ENCODE peak calls at places on chromosomes 7 and 10, in seven cellular contexts. I, C, U, K, X, Y and N are unnamed samples.
A peak's percentile ranks its signal among the peaks of the same experiment; 100 is the strongest.

GRCh38 chr7:2688409-2689342 is 674 bp downstream of the AMZ1 start:
- DNase-seq in I (peak; percentile 75), C (peak; percentile 35), U (peak; percentile 66), K (peak; percentile 72), X (no peak), Y (no peak), N (no peak)

GRCh38 chr7:127584648-127585043 is 750 bp downstream of the GCC1 start:
- DNase-seq in I (no peak), C (no peak), U (no peak), K (no peak), X (no peak), Y (no peak), N (no peak)

GRCh38 chr10:19629559-19629958 is 186.7 kb upstream of the PLXDC2 start:
- DNase-seq in I (no peak), C (peak; percentile 50), U (no peak), K (no peak), X (no peak), Y (no peak), N (no peak)

GRCh38 chr7:84450802-84451201 is 256.2 kb upstream of the SEMA3A start:
- DNase-seq in I (no peak), C (no peak), U (no peak), K (no peak), X (no peak), Y (no peak), N (no peak)

GRCh38 chr10:89929282-89930026 is 228.1 kb downstream of the KIF20B start:
- DNase-seq in I (no peak), C (no peak), U (no peak), K (no peak), X (no peak), Y (no peak), N (no peak)

GRCh38 chr7:116698930-116699722 is 27.1 kb downstream of the MET start:
- DNase-seq in I (no peak), C (no peak), U (no peak), K (no peak), X (no peak), Y (no peak), N (no peak)

GRCh38 chr10:77279207-77279606 is 358.4 kb downstream of the KCNMA1 start:
- DNase-seq in I (no peak), C (peak; percentile 76), U (no peak), K (no peak), X (no peak), Y (no peak), N (no peak)

GRCh38 chr7:87628780-87629569 is 777 bp downstream of the RUNDC3B start:
- DNase-seq in I (peak; percentile 69), C (peak; percentile 15), U (peak; percentile 68), K (peak; percentile 74), X (peak; percentile 39), Y (no peak), N (peak; percentile 56)

GRCh38 chr7:17095001-17095574 is 203.4 kb upstream of the AHR start:
- DNase-seq in I (no peak), C (peak; percentile 89), U (no peak), K (no peak), X (no peak), Y (no peak), N (no peak)

GRCh38 chr10:131812736-131813604 is 87.8 kb upstream of the PPP2R2D start:
- DNase-seq in I (no peak), C (no peak), U (no peak), K (peak; percentile 20), X (no peak), Y (no peak), N (no peak)

GRCh38 chr10:70192325-70192966 is 22.1 kb upstream of the SAR1A start:
- DNase-seq in I (no peak), C (no peak), U (no peak), K (no peak), X (no peak), Y (no peak), N (peak; percentile 29)

GRCh38 chr10:7856685-7857084 is 38.4 kb downstream of the TAF3 start:
- DNase-seq in I (no peak), C (peak; percentile 6), U (no peak), K (no peak), X (no peak), Y (no peak), N (no peak)

GRCh38 chr7:27171636-27172387 is 2.3 kb downstream of the HOXA10 start:
- DNase-seq in I (no peak), C (no peak), U (peak; percentile 52), K (no peak), X (no peak), Y (no peak), N (no peak)

GRCh38 chr7:83957333-83957732 is 237.3 kb downstream of the SEMA3A start:
- DNase-seq in I (no peak), C (no peak), U (no peak), K (no peak), X (no peak), Y (no peak), N (no peak)

GRCh38 chr10:35855155-35855947 is 213.3 kb upstream of the FZD8 start:
- DNase-seq in I (no peak), C (no peak), U (no peak), K (no peak), X (no peak), Y (no peak), N (no peak)

GRCh38 chr7:106731637-106732036 is 70.7 kb upstream of the CCDC71L start:
- DNase-seq in I (no peak), C (peak; percentile 35), U (no peak), K (no peak), X (no peak), Y (no peak), N (no peak)

GRCh38 chr7:44101966-44102845 is 1.9 kb upstream of the AEBP1 start:
- DNase-seq in I (no peak), C (peak; percentile 61), U (no peak), K (no peak), X (no peak), Y (no peak), N (no peak)

GRCh38 chr10:31926765-31927596 is 1.6 kb downstream of the ARHGAP12 start:
- DNase-seq in I (no peak), C (no peak), U (no peak), K (peak; percentile 5), X (no peak), Y (no peak), N (no peak)
- H3K27ac ChIP-seq in I (no peak overlapping the region), C (peak overlapping the region; percentile 56), U (no peak overlapping the region), K (peak overlapping the region; percentile 93), X (peak overlapping the region; percentile 98), Y (no peak overlapping the region), N (no peak overlapping the region)

GRCh38 chr7:74194686-74195085 is 15.1 kb upstream of the LAT2 start:
- DNase-seq in I (no peak), C (no peak), U (no peak), K (no peak), X (no peak), Y (no peak), N (no peak)

GRCh38 chr7:74193054-74193453 is 16.8 kb upstream of the LAT2 start:
- DNase-seq in I (no peak), C (no peak), U (no peak), K (no peak), X (no peak), Y (no peak), N (no peak)

GRCh38 chr7:74193913-74194312 is 15.9 kb upstream of the LAT2 start:
- DNase-seq in I (no peak), C (no peak), U (no peak), K (no peak), X (no peak), Y (no peak), N (no peak)

GRCh38 chr7:74199551-74200355 is 10.1 kb upstream of the LAT2 start:
- DNase-seq in I (no peak), C (peak; percentile 67), U (no peak), K (no peak), X (peak; percentile 78), Y (no peak), N (peak; percentile 54)

DNA sequence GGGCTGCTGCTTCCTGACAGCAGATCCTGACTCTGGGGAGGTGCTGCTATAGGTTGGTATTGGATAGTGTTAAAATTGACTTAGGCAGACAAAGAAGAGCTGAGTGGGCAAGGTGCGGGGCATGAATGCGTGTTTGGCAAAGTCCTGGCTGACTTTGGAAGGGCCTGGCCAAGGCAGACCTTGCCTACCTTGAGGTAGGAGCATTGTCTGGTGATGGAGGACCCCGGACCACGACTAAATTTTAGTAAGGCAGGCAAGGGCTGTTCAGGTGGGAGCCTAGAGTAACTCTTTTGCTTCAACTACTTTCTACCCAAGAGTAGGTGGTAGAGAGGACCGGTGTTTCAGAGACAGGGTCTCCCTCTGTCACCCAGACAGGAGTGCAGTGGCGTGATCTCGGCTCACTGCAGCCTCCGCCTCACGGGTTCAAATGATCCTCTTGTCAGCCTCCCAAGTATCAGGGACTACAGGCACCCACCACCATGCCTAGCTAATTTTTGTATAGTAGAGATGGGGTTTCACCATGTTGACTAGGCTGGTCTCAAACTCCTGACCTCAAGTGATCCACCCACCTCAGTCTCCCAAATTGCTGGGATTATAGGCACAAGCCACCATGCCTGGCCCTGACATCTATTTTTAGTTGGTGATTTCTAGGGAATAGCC is 12.2 kb upstream of the LAT2 start:
- DNase-seq in I (no peak), C (no peak), U (no peak), K (no peak), X (no peak), Y (no peak), N (no peak)
- H3K36me3 ChIP-seq in I (peaks cover 3% of the 10 kb centered on the region), C (peaks cover 15% of the 10 kb centered on the region), U (peaks cover 31% of the 10 kb centered on the region), K (peaks cover 37% of the 10 kb centered on the region), X (peaks cover 24% of the 10 kb centered on the region), Y (peaks cover 48% of the 10 kb centered on the region), N (peaks cover 37% of the 10 kb centered on the region)

GRCh38 chr10:58513189-58514101 is 773 bp downstream of the BICC1 start:
- DNase-seq in I (no peak), C (peak; percentile 82), U (peak; percentile 68), K (peak; percentile 63), X (no peak), Y (no peak), N (peak; percentile 66)

GRCh38 chr10:58514102-58514472 is 1.4 kb downstream of the BICC1 start:
- DNase-seq in I (no peak), C (peak; percentile 9), U (no peak), K (no peak), X (no peak), Y (no peak), N (no peak)

GRCh38 chr10:58511765-58512469 is 755 bp upstream of the BICC1 start:
- DNase-seq in I (no peak), C (peak; percentile 6), U (peak; percentile 49), K (peak; percentile 29), X (no peak), Y (no peak), N (peak; percentile 8)

GRCh38 chr10:58515296-58515956 is 2.8 kb downstream of the BICC1 start:
- DNase-seq in I (no peak), C (peak; percentile 28), U (no peak), K (no peak), X (no peak), Y (no peak), N (no peak)

GRCh38 chr10:58512470-58513188 is at the start of gene BICC1:
- DNase-seq in I (no peak), C (peak; percentile 69), U (no peak), K (peak; percentile 93), X (no peak), Y (no peak), N (peak; percentile 55)
- TF ChIP-seq CTCF in I (no peak), C (no peak), U (no peak), K (no peak), X (no peak), Y (no peak), N (peak; percentile 9)

DNA sequence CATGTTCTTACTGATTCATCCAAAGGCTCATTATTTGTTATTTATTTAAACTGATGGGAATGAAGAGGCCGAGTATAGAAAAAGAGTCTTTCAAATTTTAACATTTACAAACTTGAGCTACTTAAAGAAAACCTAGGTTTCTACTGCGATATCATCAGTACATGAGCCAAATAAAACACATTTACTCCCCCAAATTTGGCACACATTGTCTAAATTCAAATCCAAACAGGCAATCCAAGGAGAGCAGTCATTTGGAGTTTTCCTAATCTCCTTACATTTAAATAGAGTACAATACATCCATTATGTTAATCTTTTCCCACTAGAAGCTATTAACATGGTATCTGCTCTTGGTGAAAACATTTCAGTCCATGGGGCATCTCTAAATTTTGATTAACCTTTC is 2.2 kb downstream of the NMT2 start:
- DNase-seq in I (no peak), C (peak; percentile 47), U (no peak), K (no peak), X (no peak), Y (no peak), N (no peak)
- H3K27ac ChIP-seq in I (no peak overlapping the region), C (no peak overlapping the region), U (no peak overlapping the region), K (peak overlapping the region; percentile 15), X (no peak overlapping the region), Y (no peak overlapping the region), N (no peak overlapping the region)